ENCODE peak calls at places on chromosome 10, in eight cellular contexts. P is lower lobe of right lung, B is T1000, L is A549, Y is brain microvascular endothelial cell, G is NCI-H187, E is thyroid gland, Q is aorta. K is an unnamed sample.

GRCh38 chr10:132632851-132633684 is 95.5 kb downstream of the INPP5A start:
- DNase-seq in P (peak; percentile 33), B (no peak), L (no peak), Y (peak; percentile 44), G (no peak), E (peak; percentile 32), Q (peak; percentile 77), K (no peak)

GRCh38 chr10:124013916-124014315 is 79.5 kb downstream of the CHST15 start:
- DNase-seq in P (peak; percentile 11), B (no peak), L (no peak), Y (no peak), G (no peak), E (no peak), Q (no peak), K (no peak)

GRCh38 chr10:60573342-60573741 is 183.7 kb upstream of the ANK3 start:
- DNase-seq in P (no peak), B (no peak), L (no peak), Y (peak; percentile 20), G (no peak), E (peak; percentile 78), Q (no peak), K (no peak)

GRCh38 chr10:62005281-62005680 is 103.8 kb downstream of the ARID5B start:
- DNase-seq in P (no peak), B (no peak), L (no peak), Y (no peak), G (no peak), E (no peak), Q (no peak), K (no peak)

GRCh38 chr10:14971867-14972448 is 12.8 kb downstream of the MEIG1 start:
- DNase-seq in P (no peak), B (no peak), L (no peak), Y (no peak), G (no peak), E (peak; percentile 32), Q (no peak), K (peak; percentile 33)

GRCh38 chr10:71229726-71230655 is 17.6 kb downstream of the UNC5B start:
- DNase-seq in P (peak; percentile 38), B (no peak), L (no peak), Y (no peak), G (no peak), E (no peak), Q (peak; percentile 56), K (no peak)

GRCh38 chr10:14362098-14362497 is 31.4 kb upstream of the FRMD4A start:
- DNase-seq in P (no peak), B (no peak), L (no peak), Y (peak; percentile 25), G (no peak), E (no peak), Q (no peak), K (no peak)

GRCh38 chr10:1611936-1612550 is 125.3 kb downstream of the ADARB2 start:
- DNase-seq in P (no peak), B (no peak), L (no peak), Y (no peak), G (no peak), E (no peak), Q (no peak), K (no peak)

GRCh38 chr10:102065561-102066420 is 642 bp downstream of the HPS6 start:
- DNase-seq in P (peak; percentile 65), B (no peak), L (peak; percentile 38), Y (peak; percentile 5), G (no peak), E (peak; percentile 35), Q (peak; percentile 82), K (peak; percentile 31)

GRCh38 chr10:132477066-132477397 is 60.6 kb upstream of the INPP5A start:
- DNase-seq in P (no peak), B (no peak), L (no peak), Y (no peak), G (no peak), E (no peak), Q (no peak), K (no peak)

GRCh38 chr10:61923210-61924024 is 21.9 kb downstream of the ARID5B start:
- DNase-seq in P (no peak), B (no peak), L (no peak), Y (peak; percentile 40), G (no peak), E (no peak), Q (peak; percentile 38), K (no peak)

GRCh38 chr10:1521741-1522140 is 215.6 kb downstream of the ADARB2 start:
- DNase-seq in P (no peak), B (no peak), L (no peak), Y (no peak), G (no peak), E (no peak), Q (no peak), K (no peak)

GRCh38 chr10:7474388-7474787 is 63.6 kb upstream of the SFMBT2 start:
- DNase-seq in P (no peak), B (no peak), L (no peak), Y (no peak), G (no peak), E (no peak), Q (no peak), K (no peak)

K was measured in WERI-Rb-1.